ENCODE peak calls at places on chromosome 21, in five cellular contexts. Q is body of pancreas; U is activated T-cell treated with anti-CD3 and anti-CD28 coated beads, Interleukin-2, amount 50 U/mL, for 72 hours; R is CD4-positive, alpha-beta T cell; B is T-helper 17 cell. K is an unnamed sample.

GRCh38 chr21:42820513-42821465 is 58.5 kb downstream of the WDR4 start:
- ATAC-seq in Q (no peak), U (peak; percentile 32), R (no peak), B (no peak), K (no peak)

GRCh38 chr21:29382029-29382654 is 83.4 kb downstream of the BACH1 start:
- ATAC-seq in Q (no peak), U (no peak), R (no peak), B (no peak), K (peak; percentile 84)

GRCh38 chr21:32713726-32714125 is 14.1 kb downstream of the SYNJ1 start:
- ATAC-seq in Q (no peak), U (no peak), R (no peak), B (no peak), K (no peak)

GRCh38 chr21:38486705-38487104 is 11.6 kb downstream of the ERG start:
- ATAC-seq in Q (no peak), U (no peak), R (no peak), B (no peak), K (peak; percentile 24)

GRCh38 chr21:37210017-37210593 is 57.0 kb downstream of the VPS26C start:
- ATAC-seq in Q (no peak), U (no peak), R (no peak), B (no peak), K (no peak)

GRCh38 chr21:37751268-37751975 is 164.8 kb downstream of the KCNJ6 start:
- ATAC-seq in Q (no peak), U (no peak), R (no peak), B (no peak), K (no peak)

GRCh38 chr21:38441153-38441552 is 57.1 kb downstream of the ERG start:
- ATAC-seq in Q (no peak), U (no peak), R (no peak), B (no peak), K (no peak)

GRCh38 chr21:44931137-44931500 is 8.7 kb upstream of the SLX9 start:
- ATAC-seq in Q (peak; percentile 23), U (no peak), R (no peak), B (no peak), K (no peak)

GRCh38 chr21:43648171-43648570 is 11.1 kb downstream of the HSF2BP start:
- ATAC-seq in Q (no peak), U (no peak), R (no peak), B (no peak), K (no peak)

GRCh38 chr21:45163413-45164123 is 89.2 kb downstream of the ADARB1 start:
- ATAC-seq in Q (no peak), U (no peak), R (no peak), B (no peak), K (no peak)

GRCh38 chr21:46096997-46097825 is 701 bp upstream of the COL6A2 start:
- ATAC-seq in Q (no peak), U (no peak), R (peak; percentile 16), B (peak; percentile 5), K (peak; percentile 8)

GRCh38 chr21:35002879-35003722 is 46.0 kb downstream of the RUNX1 start:
- ATAC-seq in Q (no peak), U (peak; percentile 46), R (no peak), B (no peak), K (no peak)

GRCh38 chr21:34867785-34868184 is 181.3 kb downstream of the RUNX1 start:
- ATAC-seq in Q (no peak), U (no peak), R (no peak), B (no peak), K (no peak)

GRCh38 chr21:42306366-42307035 is 8.7 kb downstream of the TFF3 start:
- ATAC-seq in Q (no peak), U (no peak), R (no peak), B (no peak), K (no peak)

GRCh38 chr21:44984428-44984791 is 44.6 kb downstream of the SLX9 start:
- ATAC-seq in Q (no peak), U (peak; percentile 20), R (no peak), B (no peak), K (no peak)

GRCh38 chr21:15706686-15707085 is 23.1 kb upstream of the USP25 start:
- ATAC-seq in Q (peak; percentile 64), U (no peak), R (no peak), B (no peak), K (peak; percentile 93)

GRCh38 chr21:14690886-14691285 is 144.8 kb upstream of the SAMSN1 start:
- ATAC-seq in Q (no peak), U (no peak), R (no peak), B (no peak), K (no peak)

GRCh38 chr21:42125571-42126544 is 54.7 kb downstream of the UMODL1 start:
- ATAC-seq in Q (no peak), U (peak; percentile 53), R (no peak), B (no peak), K (peak; percentile 55)

GRCh38 chr21:44853601-44854390 is 19.7 kb downstream of the PTTG1IP start:
- ATAC-seq in Q (no peak), U (no peak), R (no peak), B (no peak), K (no peak)

GRCh38 chr21:30714946-30715345 is 3.6 kb downstream of the KRTAP21-3 start:
- ATAC-seq in Q (no peak), U (no peak), R (no peak), B (no peak), K (no peak)

GRCh38 chr21:18460979-18461378 is 57.4 kb upstream of the TMPRSS15 start:
- ATAC-seq in Q (no peak), U (no peak), R (no peak), B (peak; percentile 28), K (no peak)

GRCh38 chr21:15763359-15763758 is 33.6 kb downstream of the USP25 start:
- ATAC-seq in Q (no peak), U (peak; percentile 69), R (no peak), B (no peak), K (no peak)

GRCh38 chr21:16308269-16308668 is 578.5 kb downstream of the USP25 start:
- ATAC-seq in Q (no peak), U (peak; percentile 74), R (peak; percentile 30), B (no peak), K (no peak)

GRCh38 chr21:19987671-19988070 is 1010.5 kb upstream of the NCAM2 start:
- ATAC-seq in Q (no peak), U (no peak), R (no peak), B (no peak), K (no peak)